ENCODE peak calls at places on chromosomes 16 and 17, in eight cellular contexts. V is AG04450, K is heart left ventricle, O is endothelial cell of umbilical vein, B is psoas muscle, F is fibroblast of lung, E is IMR-90, D is body of pancreas. T is an unnamed sample.

GRCh38 chr17:51372345-51373004 is 112.1 kb downstream of the UTP18 start:
- DNase-seq in V (no peak), K (peak; percentile 39), O (peak; percentile 71), B (no peak), F (peak; percentile 34), E (peak; percentile 73), D (no peak), T (no peak)

GRCh38 chr16:67391424-67392300 is 1.6 kb downstream of the TPPP3 start:
- DNase-seq in V (no peak), K (peak; percentile 47), O (no peak), B (no peak), F (no peak), E (no peak), D (peak; percentile 20), T (no peak)

GRCh38 chr16:8588703-8589292 is 1.5 kb downstream of the TMEM114 start:
- DNase-seq in V (no peak), K (no peak), O (no peak), B (no peak), F (no peak), E (no peak), D (no peak), T (no peak)

GRCh38 chr17:50872710-50873424 is 6.7 kb upstream of the TOB1 start:
- DNase-seq in V (no peak), K (peak; percentile 31), O (no peak), B (peak; percentile 48), F (peak; percentile 63), E (peak; percentile 25), D (peak; percentile 62), T (peak; percentile 79)

GRCh38 chr17:49887086-49887743 is 39.3 kb upstream of the TAC4 start:
- DNase-seq in V (no peak), K (no peak), O (no peak), B (no peak), F (no peak), E (no peak), D (peak; percentile 69), T (no peak)

GRCh38 chr16:10868562-10869469 is 8.2 kb upstream of the CIITA start:
- DNase-seq in V (no peak), K (peak; percentile 68), O (peak; percentile 11), B (no peak), F (no peak), E (no peak), D (no peak), T (no peak)

GRCh38 chr17:48679385-48680096 is 42.8 kb downstream of the PRAC1 start:
- DNase-seq in V (no peak), K (no peak), O (no peak), B (no peak), F (no peak), E (no peak), D (no peak), T (no peak)

GRCh38 chr16:58658796-58659211 is 25.8 kb downstream of the SLC38A7 start:
- DNase-seq in V (no peak), K (no peak), O (no peak), B (no peak), F (peak; percentile 16), E (peak; percentile 57), D (no peak), T (no peak)

GRCh38 chr17:48457080-48457836 is 27.2 kb upstream of the SKAP1 start:
- DNase-seq in V (no peak), K (peak; percentile 61), O (peak; percentile 70), B (peak; percentile 56), F (peak; percentile 34), E (peak; percentile 39), D (peak; percentile 59), T (peak; percentile 76)

GRCh38 chr17:41467546-41467945 is 360 bp upstream of the KRT32 start:
- DNase-seq in V (no peak), K (no peak), O (no peak), B (no peak), F (peak; percentile 66), E (no peak), D (no peak), T (no peak)

GRCh38 chr17:13490906-13491502 is 110.7 kb downstream of the HS3ST3A1 start:
- DNase-seq in V (no peak), K (no peak), O (no peak), B (no peak), F (peak; percentile 62), E (peak; percentile 22), D (no peak), T (no peak)

GRCh38 chr17:81040791-81041337 is 5.9 kb downstream of the BAIAP2 start:
- DNase-seq in V (no peak), K (no peak), O (no peak), B (no peak), F (peak; percentile 49), E (no peak), D (no peak), T (no peak)

GRCh38 chr17:31549121-31549524 is 157.6 kb downstream of the RAB11FIP4 start:
- DNase-seq in V (no peak), K (no peak), O (peak; percentile 14), B (no peak), F (no peak), E (no peak), D (no peak), T (no peak)

GRCh38 chr16:27917953-27918352 is 145.6 kb downstream of the GSG1L start:
- DNase-seq in V (no peak), K (no peak), O (no peak), B (no peak), F (no peak), E (no peak), D (no peak), T (no peak)

GRCh38 chr16:84896847-84897246 is 77.1 kb downstream of the CRISPLD2 start:
- DNase-seq in V (no peak), K (no peak), O (no peak), B (no peak), F (no peak), E (no peak), D (no peak), T (no peak)

GRCh38 chr17:70329751-70330150 is 160.4 kb downstream of the KCNJ2 start:
- DNase-seq in V (no peak), K (no peak), O (no peak), B (no peak), F (no peak), E (no peak), D (no peak), T (no peak)

GRCh38 chr17:60729854-60730253 is 52.2 kb downstream of the BCAS3 start:
- DNase-seq in V (no peak), K (no peak), O (peak; percentile 1), B (no peak), F (peak; percentile 7), E (peak; percentile 4), D (no peak), T (no peak)

GRCh38 chr17:77328823-77329740 is 188.3 kb downstream of the SEC14L1 start:
- DNase-seq in V (no peak), K (no peak), O (no peak), B (no peak), F (no peak), E (no peak), D (peak; percentile 9), T (no peak)

GRCh38 chr16:72947379-72948237 is 100.3 kb downstream of the ZFHX3 start:
- DNase-seq in V (no peak), K (peak; percentile 47), O (no peak), B (peak; percentile 60), F (peak; percentile 24), E (no peak), D (peak; percentile 50), T (peak; percentile 76)

GRCh38 chr16:86716649-86717048 is 138.3 kb downstream of the FOXL1 start:
- DNase-seq in V (no peak), K (no peak), O (no peak), B (no peak), F (no peak), E (no peak), D (no peak), T (no peak)

GRCh38 chr17:61689610-61690180 is 98.7 kb upstream of the NACA2 start:
- DNase-seq in V (no peak), K (no peak), O (no peak), B (no peak), F (peak; percentile 27), E (peak; percentile 41), D (no peak), T (no peak)

GRCh38 chr17:43536236-43537088 is 9.7 kb downstream of the ETV4 start:
- DNase-seq in V (no peak), K (no peak), O (no peak), B (no peak), F (peak; percentile 46), E (peak; percentile 71), D (no peak), T (no peak)

GRCh38 chr17:43665038-43665386 is 3.3 kb upstream of the MEOX1 start:
- DNase-seq in V (no peak), K (peak; percentile 41), O (no peak), B (peak; percentile 27), F (peak; percentile 13), E (no peak), D (no peak), T (no peak)

GRCh38 chr17:65532491-65532890 is 29.0 kb downstream of the AXIN2 start:
- DNase-seq in V (no peak), K (no peak), O (no peak), B (no peak), F (no peak), E (no peak), D (no peak), T (no peak)
- H3K27ac ChIP-seq in V (peak overlapping the region; percentile 97), K (peak overlapping the region; percentile 72), O (no peak overlapping the region), B (no peak overlapping the region), F (no peak overlapping the region), E (peak overlapping the region; percentile 63), D (no peak overlapping the region), T (peak overlapping the region; percentile 87)

GRCh38 chr17:57455063-57455914 is 199.0 kb downstream of the MSI2 start:
- DNase-seq in V (no peak), K (peak; percentile 37), O (no peak), B (no peak), F (peak; percentile 96), E (peak; percentile 57), D (no peak), T (no peak)
- TF ChIP-seq CTCF in V (no peak), K (no peak), O (no peak), B (no peak), F (no peak), E (no peak), D (no peak), T (no peak)

DNA sequence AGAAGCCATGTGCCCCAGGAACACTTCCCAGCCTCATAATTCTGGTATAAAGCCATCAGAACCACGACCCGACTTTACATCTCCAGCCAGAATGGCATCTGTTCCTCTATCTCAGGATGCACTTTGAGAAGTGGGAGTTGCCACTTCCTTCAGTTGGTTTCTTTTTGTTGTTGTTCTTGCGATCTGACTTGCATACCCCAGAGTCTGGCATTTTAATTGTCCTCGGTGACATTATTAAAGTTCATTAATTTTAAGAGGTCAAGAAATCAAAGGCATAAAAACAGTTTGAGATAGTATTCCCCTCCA is 13.5 kb downstream of the MARCHF10 start:
- DNase-seq in V (no peak), K (no peak), O (peak; percentile 75), B (no peak), F (no peak), E (no peak), D (no peak), T (no peak)
- H3K4me3 ChIP-seq in V (no peak overlapping the region), K (no peak overlapping the region), O (no peak overlapping the region), B (no peak overlapping the region), F (no peak overlapping the region), E (no peak overlapping the region), D (no peak overlapping the region), T (no peak overlapping the region)

DNA sequence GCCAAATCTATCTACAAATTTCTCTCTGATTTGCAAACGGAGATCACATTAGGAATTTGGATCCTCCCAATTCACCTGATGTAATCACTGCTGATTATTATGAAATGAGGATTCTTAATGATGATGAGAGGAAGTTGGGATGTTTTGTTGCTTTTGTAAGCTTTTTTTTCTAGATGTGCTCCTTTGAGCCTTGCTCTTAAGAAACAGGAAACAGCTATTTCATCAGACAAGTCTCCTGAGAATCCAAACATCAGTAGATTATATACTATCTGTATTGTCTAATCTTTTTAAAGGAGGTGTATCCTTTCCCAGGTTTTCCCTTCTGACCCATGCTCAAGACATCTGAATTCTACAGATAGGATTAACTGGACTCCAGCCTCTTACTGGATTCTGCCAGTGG is 73.3 kb downstream of the KIF2B start:
- DNase-seq in V (no peak), K (no peak), O (no peak), B (no peak), F (no peak), E (no peak), D (no peak), T (no peak)
- H3K27ac ChIP-seq in V (no peak overlapping the region), K (no peak overlapping the region), O (no peak overlapping the region), B (no peak overlapping the region), F (no peak overlapping the region), E (no peak overlapping the region), D (no peak overlapping the region), T (no peak overlapping the region)

T was measured in coronary artery.